ENCODE peak calls at places on chromosome 3, in seven cellular contexts. N is mesenchymal stem cell, K is IMR-90, P is mesendoderm, L is H9, R is trophoblast cell, B is H1. T is an unnamed sample.

GRCh38 chr3:97736928-97737327 is 27.6 kb upstream of the ARL6 start:
- DNase-seq in K (no peak), B (no peak), L (no peak), N (no peak), R (no peak), P (no peak), T (no peak)

GRCh38 chr3:144665567-144666053 is 694.0 kb downstream of the DIPK2A start:
- DNase-seq in K (no peak), L (no peak), P (no peak), B (no peak), N (no peak), R (no peak), T (no peak)

GRCh38 chr3:179156775-179157174 is 8.6 kb downstream of the PIK3CA start:
- DNase-seq in N (no peak), R (no peak), B (no peak), K (no peak), L (no peak), P (no peak), T (no peak)

GRCh38 chr3:55486857-55487375 is at the start of gene WNT5A:
- DNase-seq in P (peak; percentile 91), K (no peak), L (peak; percentile 77), B (no peak), N (peak; percentile 65), R (peak; percentile 41), T (peak; percentile 51)

GRCh38 chr3:144053121-144053520 is 81.5 kb downstream of the DIPK2A start:
- DNase-seq in P (no peak), R (no peak), N (no peak), L (no peak), K (peak; percentile 75), B (no peak), T (no peak)

GRCh38 chr3:70832035-70832795 is 519.8 kb upstream of the MDFIC2 start:
- DNase-seq in K (peak; percentile 86), P (no peak), L (no peak), N (peak; percentile 86), R (peak; percentile 10), B (no peak), T (no peak)

GRCh38 chr3:65144791-65145355 is 457.1 kb upstream of the ADAMTS9 start:
- DNase-seq in P (no peak), N (no peak), B (no peak), K (peak; percentile 12), L (no peak), R (no peak), T (no peak)

GRCh38 chr3:9777695-9778023 is 7.9 kb upstream of the CAMK1 start:
- DNase-seq in B (no peak), L (no peak), K (no peak), P (no peak), R (no peak), N (no peak), T (no peak)

GRCh38 chr3:172751188-172751571 is 654 bp downstream of the ECT2 start:
- DNase-seq in B (no peak), R (peak; percentile 36), K (peak; percentile 12), N (peak; percentile 52), L (no peak), P (peak; percentile 56), T (no peak)

GRCh38 chr3:13187593-13187992 is 114.4 kb upstream of the IQSEC1 start:
- DNase-seq in B (no peak), N (no peak), R (no peak), L (no peak), P (no peak), K (no peak), T (no peak)

GRCh38 chr3:38003371-38003816 is 12.8 kb downstream of the VILL start:
- DNase-seq in B (peak; percentile 96), L (peak; percentile 83), R (peak; percentile 30), N (peak; percentile 58), P (peak; percentile 71), K (peak; percentile 33), T (peak; percentile 67)

GRCh38 chr3:44899683-44900367 is 25.4 kb downstream of the TGM4 start:
- DNase-seq in B (no peak), K (no peak), L (no peak), R (no peak), N (no peak), P (no peak), T (no peak)

GRCh38 chr3:155455765-155456164 is 162.3 kb upstream of the STRIT1 start:
- DNase-seq in R (no peak), K (no peak), N (no peak), P (no peak), L (no peak), B (no peak), T (no peak)

GRCh38 chr3:33299395-33300081 is 22.3 kb downstream of the FBXL2 start:
- DNase-seq in P (no peak), N (peak; percentile 49), B (no peak), L (no peak), K (peak; percentile 76), R (no peak), T (no peak)

DNA sequence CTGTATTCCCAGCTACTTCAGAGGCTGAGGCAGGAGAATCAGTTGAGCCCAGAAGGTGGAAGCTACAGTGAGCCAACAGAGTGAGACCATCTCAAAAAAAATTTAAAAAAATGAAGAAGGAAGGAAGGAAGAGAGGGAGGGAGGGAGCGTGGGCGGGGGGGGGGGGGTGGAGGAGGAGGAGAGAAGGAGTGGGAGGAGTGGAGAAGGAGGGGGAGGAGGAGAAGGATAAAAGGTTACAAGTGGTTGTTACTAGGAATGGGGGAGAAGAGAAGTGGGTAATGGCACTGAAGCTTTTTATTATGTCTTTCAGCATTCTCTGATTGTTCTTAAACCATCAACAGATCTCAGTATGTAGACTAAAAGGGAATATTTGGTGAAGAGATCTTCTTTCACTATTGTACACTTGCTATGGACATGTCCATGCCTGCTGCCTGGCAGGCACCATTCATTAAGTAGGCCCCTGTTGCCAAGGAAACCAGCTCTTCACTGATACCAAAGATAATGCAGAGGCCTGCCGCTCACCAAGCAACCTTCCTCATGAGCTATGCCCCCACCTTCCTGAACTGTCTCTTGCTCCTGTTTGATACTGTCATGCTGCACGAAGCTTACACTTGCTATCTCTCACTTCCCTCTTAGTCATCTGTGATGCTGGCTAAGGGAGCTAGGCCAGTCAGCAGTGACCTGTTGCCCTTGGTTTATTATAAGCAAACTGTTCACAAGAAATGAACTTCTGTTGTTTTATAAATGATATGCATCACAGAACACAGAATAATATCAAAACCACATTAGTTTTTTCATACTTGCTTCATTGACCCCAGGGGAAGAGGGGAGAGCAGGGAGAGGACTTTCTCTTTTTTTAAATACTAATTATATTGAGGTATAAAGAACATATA is 23.1 kb downstream of the EPM2AIP1 start:
- DNase-seq in R (peak; percentile 33), N (peak; percentile 82), K (peak; percentile 93), L (peak; percentile 60), B (no peak), P (peak; percentile 98), T (peak; percentile 79)
- H3K4ac ChIP-seq in R (no peak overlapping the region), N (no peak overlapping the region), K (peak overlapping the region; percentile 41), L (no peak overlapping the region), B (no peak overlapping the region), P (no peak overlapping the region), T (no peak overlapping the region)

GRCh38 chr3:186953011-186953487 is 22.7 kb downstream of the ST6GAL1 start:
- DNase-seq in B (no peak), L (no peak), P (no peak), N (peak; percentile 17), R (peak; percentile 54), K (peak; percentile 56), T (no peak)

GRCh38 chr3:186960327-186960726 is 30.0 kb downstream of the ST6GAL1 start:
- DNase-seq in L (no peak), P (no peak), N (no peak), R (no peak), K (no peak), B (no peak), T (no peak)

GRCh38 chr3:186951640-186952552 is 21.6 kb downstream of the ST6GAL1 start:
- DNase-seq in B (no peak), N (no peak), R (peak; percentile 69), L (no peak), K (no peak), P (no peak), T (no peak)

GRCh38 chr3:186959029-186959624 is 28.8 kb downstream of the ST6GAL1 start:
- DNase-seq in K (no peak), B (no peak), L (no peak), R (no peak), P (no peak), N (no peak), T (no peak)

DNA sequence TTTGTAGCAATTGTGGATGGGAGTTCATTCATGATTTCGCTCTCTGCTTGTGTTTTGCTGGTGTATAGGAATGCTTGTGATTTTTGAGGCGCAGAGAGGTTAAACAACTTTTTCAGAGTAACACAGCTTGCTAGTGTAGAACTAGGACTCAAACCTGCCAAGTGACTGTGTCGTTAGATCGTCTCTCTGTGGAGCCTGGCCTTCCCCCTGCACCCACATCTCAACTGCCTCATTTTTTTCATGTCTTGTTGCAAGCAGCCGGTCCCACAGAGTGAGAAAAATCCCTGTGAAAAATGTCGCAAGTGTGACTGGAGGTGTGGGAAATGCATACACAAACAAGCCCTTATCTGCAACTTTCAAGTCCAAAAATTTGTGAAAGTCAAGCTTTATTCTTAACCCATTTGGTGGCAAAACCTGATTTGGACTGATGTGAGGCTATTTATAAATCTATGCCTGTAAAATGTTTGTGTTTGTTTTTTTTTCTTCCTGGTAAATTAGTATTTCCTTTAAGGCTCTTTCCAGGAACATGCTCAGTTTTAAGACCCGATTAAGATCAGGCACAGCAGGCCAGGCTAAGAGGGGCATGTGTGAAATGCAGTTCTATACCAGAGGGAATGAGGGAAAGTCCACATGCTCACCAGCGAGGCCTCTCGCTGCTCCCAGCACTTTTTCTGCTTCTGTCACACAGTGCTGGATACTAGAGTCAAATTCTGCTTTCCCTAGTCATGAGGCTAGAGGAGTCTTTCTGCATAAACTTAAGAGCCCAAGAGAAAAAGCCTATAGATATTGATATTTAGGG is 25.8 kb downstream of the ST6GAL1 start:
- DNase-seq in L (no peak), P (peak; percentile 82), R (peak; percentile 92), K (no peak), N (peak; percentile 20), B (no peak), T (no peak)
- H3K4ac ChIP-seq in L (no peak overlapping the region), P (no peak overlapping the region), R (no peak overlapping the region), K (no peak overlapping the region), N (no peak overlapping the region), B (no peak overlapping the region), T (no peak overlapping the region)

GRCh38 chr3:197443506-197443905 is 112.3 kb downstream of the BDH1 start:
- DNase-seq in K (no peak), L (no peak), P (no peak), R (no peak), N (no peak), B (no peak), T (no peak)
- H3K4ac ChIP-seq in K (no peak overlapping the region), L (no peak overlapping the region), P (no peak overlapping the region), R (no peak overlapping the region), N (no peak overlapping the region), B (no peak overlapping the region), T (no peak overlapping the region)

GRCh38 chr3:46910166-46910760 is 32.7 kb downstream of the PTH1R start:
- DNase-seq in K (no peak), L (no peak), R (no peak), P (no peak), B (no peak), N (no peak), T (no peak)

GRCh38 chr3:46914849-46915248 is 37.3 kb downstream of the PTH1R start:
- DNase-seq in K (no peak), B (no peak), L (no peak), P (no peak), R (no peak), N (no peak), T (no peak)

GRCh38 chr3:46915297-46915822 is 37.8 kb downstream of the PTH1R start:
- DNase-seq in B (no peak), N (no peak), R (no peak), L (no peak), P (no peak), K (no peak), T (no peak)

GRCh38 chr3:46913644-46914043 is 36.1 kb downstream of the PTH1R start:
- DNase-seq in P (no peak), R (no peak), N (no peak), K (peak; percentile 81), B (no peak), L (no peak), T (no peak)

GRCh38 chr3:46912986-46913385 is 35.5 kb downstream of the PTH1R start:
- DNase-seq in N (no peak), P (no peak), K (no peak), R (no peak), B (no peak), L (no peak), T (no peak)
- H3K4ac ChIP-seq in N (no peak overlapping the region), P (no peak overlapping the region), K (no peak overlapping the region), R (no peak overlapping the region), B (no peak overlapping the region), L (no peak overlapping the region), T (no peak overlapping the region)

T was measured in neuronal stem cell.